ENCODE peak calls at places on chromosomes 1 and 21, in four cellular contexts. U is right cardiac atrium, A is H9, P is uterus. B is an unnamed sample.

GRCh38 chr1:231016234-231016633 is 23.8 kb downstream of the FAM89A start:
- DNase-seq in U (no peak), A (no peak), P (no peak), B (no peak)

GRCh38 chr1:171833091-171833822 is 8.0 kb upstream of the DNM3 start:
- DNase-seq in U (no peak), A (no peak), P (no peak), B (no peak)

GRCh38 chr1:205091043-205091740 is 6.9 kb upstream of the TMEM81 start:
- DNase-seq in U (no peak), A (no peak), P (no peak), B (no peak)

GRCh38 chr1:29500041-29500440 is 263.7 kb downstream of the PTPRU start:
- DNase-seq in U (no peak), A (peak; percentile 24), P (no peak), B (no peak)

GRCh38 chr1:98323906-98324358 is 337.6 kb upstream of the SNX7 start:
- DNase-seq in U (peak; percentile 73), A (peak; percentile 51), P (no peak), B (no peak)

GRCh38 chr1:155864393-155864792 is 5.0 kb downstream of the SYT11 start:
- DNase-seq in U (no peak), A (no peak), P (no peak), B (no peak)

GRCh38 chr1:34889705-34890104 is 30.2 kb upstream of the SMIM12 start:
- DNase-seq in U (no peak), A (no peak), P (no peak), B (no peak)

GRCh38 chr1:217425528-217425927 is 205.4 kb downstream of the GPATCH2 start:
- DNase-seq in U (no peak), A (no peak), P (no peak), B (no peak)

GRCh38 chr1:78061825-78062523 is 16.2 kb downstream of the GIPC2 start:
- DNase-seq in U (no peak), A (no peak), P (no peak), B (no peak)

GRCh38 chr1:69737527-69738176 is 169.9 kb downstream of the LRRC7 start:
- DNase-seq in U (no peak), A (peak; percentile 43), P (no peak), B (peak; percentile 16)

GRCh38 chr1:29082519-29082918 is 41.2 kb downstream of the TMEM200B start:
- DNase-seq in U (no peak), A (no peak), P (no peak), B (no peak)

GRCh38 chr1:24605534-24606295 is 37.4 kb upstream of the SRRM1 start:
- DNase-seq in U (no peak), A (no peak), P (no peak), B (no peak)

GRCh38 chr1:10934150-10934818 is 78.2 kb upstream of the TARDBP start:
- DNase-seq in U (no peak), A (no peak), P (no peak), B (no peak)

GRCh38 chr1:165543651-165544452 is at the start of gene LRRC52:
- DNase-seq in U (peak; percentile 88), A (peak; percentile 76), P (no peak), B (peak; percentile 28)

GRCh38 chr1:172781513-172782140 is 122.7 kb downstream of the FASLG start:
- DNase-seq in U (no peak), A (no peak), P (no peak), B (no peak)

GRCh38 chr1:51736702-51737101 is 119.8 kb downstream of the OSBPL9 start:
- DNase-seq in U (no peak), A (no peak), P (no peak), B (no peak)

GRCh38 chr1:111441573-111442192 is 7.4 kb downstream of the WDR77 start:
- DNase-seq in U (peak; percentile 51), A (peak; percentile 76), P (no peak), B (peak; percentile 61)

GRCh38 chr1:84271452-84272273 is 29.8 kb upstream of the SAMD13 start:
- DNase-seq in U (no peak), A (no peak), P (no peak), B (no peak)

GRCh38 chr1:236018885-236019453 is 45.9 kb downstream of the NID1 start:
- DNase-seq in U (peak; percentile 94), A (no peak), P (peak; percentile 90), B (no peak)

GRCh38 chr1:236016083-236016482 is 48.8 kb downstream of the NID1 start:
- DNase-seq in U (peak; percentile 93), A (no peak), P (peak; percentile 85), B (no peak)

GRCh38 chr1:236013330-236013729 is 51.6 kb downstream of the NID1 start:
- DNase-seq in U (no peak), A (no peak), P (no peak), B (no peak)

GRCh38 chr1:236015539-236015938 is 49.4 kb downstream of the NID1 start:
- DNase-seq in U (no peak), A (no peak), P (no peak), B (no peak)

GRCh38 chr1:236016782-236017400 is 48.0 kb downstream of the NID1 start:
- DNase-seq in U (no peak), A (no peak), P (no peak), B (no peak)
- H3K4me1 ChIP-seq in U (peaks cover 14% of the 10 kb centered on the region), A (no peaks in the 10 kb centered on the region), P (no peaks in the 10 kb centered on the region), B (no peaks in the 10 kb centered on the region)

DNA sequence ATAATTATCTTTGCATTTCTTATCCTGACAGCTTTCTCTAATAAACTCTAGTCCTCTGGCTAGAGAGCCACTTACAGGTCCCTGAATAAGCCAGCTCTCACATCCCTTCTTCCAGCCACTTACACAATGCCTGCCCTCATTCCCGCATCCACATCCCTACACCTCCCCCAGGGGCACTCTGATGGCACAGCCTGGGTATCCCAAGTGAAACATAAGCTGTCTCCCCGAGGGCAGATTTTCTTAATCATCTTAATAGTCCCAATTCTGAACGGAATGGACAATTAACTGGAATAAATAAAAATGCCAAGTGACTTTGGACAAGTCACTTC is 4.9 kb downstream of the RHOC start:
- DNase-seq in U (no peak), A (no peak), P (no peak), B (no peak)
- H3K4me1 ChIP-seq in U (peaks cover 29% of the 10 kb centered on the region), A (peaks cover 12% of the 10 kb centered on the region), P (peaks cover 41% of the 10 kb centered on the region), B (peaks cover 52% of the 10 kb centered on the region)

GRCh38 chr1:37127254-37127748 is 93.0 kb upstream of the GRIK3 start:
- DNase-seq in U (no peak), A (no peak), P (no peak), B (no peak)

GRCh38 chr1:37128091-37128490 is 93.8 kb upstream of the GRIK3 start:
- DNase-seq in U (no peak), A (peak; percentile 46), P (no peak), B (no peak)

GRCh38 chr1:37124501-37124900 is 90.2 kb upstream of the GRIK3 start:
- DNase-seq in U (no peak), A (no peak), P (no peak), B (peak; percentile 67)

GRCh38 chr1:37123266-37123665 is 89.0 kb upstream of the GRIK3 start:
- DNase-seq in U (no peak), A (no peak), P (no peak), B (peak; percentile 61)

DNA sequence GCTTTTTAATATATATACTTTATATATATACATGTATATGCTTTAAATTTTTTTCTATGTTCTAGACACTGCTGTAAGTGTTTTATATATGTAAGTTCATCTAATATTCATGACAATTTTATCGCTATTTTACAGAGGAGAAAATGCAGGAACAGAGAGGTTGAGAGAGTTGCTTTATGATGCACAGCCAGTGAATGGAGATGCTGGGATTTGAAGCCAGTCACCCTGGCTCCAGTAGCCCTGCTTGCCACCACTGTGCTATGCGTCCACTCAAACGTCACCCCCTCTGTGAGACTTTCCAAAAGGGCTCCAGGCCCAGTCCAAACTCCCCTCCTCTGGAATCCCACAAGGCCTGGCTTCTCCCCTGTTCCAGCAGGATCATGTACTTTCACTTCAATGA is 91.0 kb upstream of the GRIK3 start:
- DNase-seq in U (no peak), A (no peak), P (no peak), B (no peak)
- H3K4me1 ChIP-seq in U (peaks cover 5% of the 10 kb centered on the region), A (no peaks in the 10 kb centered on the region), P (no peaks in the 10 kb centered on the region), B (peaks cover 16% of the 10 kb centered on the region)

DNA sequence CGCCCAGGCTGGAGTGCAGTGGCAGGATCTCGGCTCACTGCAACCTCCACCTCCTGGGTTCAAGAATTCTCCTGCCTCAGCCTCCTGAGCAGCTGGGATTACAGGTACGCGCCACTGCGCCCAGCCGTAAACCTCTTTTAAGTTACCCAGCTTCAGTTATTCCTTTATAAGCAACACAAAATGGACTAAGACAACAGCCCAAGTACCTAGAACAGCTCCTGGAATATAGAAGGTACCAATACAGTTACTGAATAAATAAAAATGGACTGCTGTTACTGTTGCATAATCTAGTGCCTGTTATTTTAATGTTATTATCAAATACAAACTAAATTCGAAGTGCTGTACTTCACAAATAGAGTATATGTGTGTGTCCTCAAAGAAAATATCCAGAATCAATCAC is 17.1 kb downstream of the RNF115 start:
- DNase-seq in U (no peak), A (no peak), P (no peak), B (no peak)
- H3K4me1 ChIP-seq in U (no peaks in the 10 kb centered on the region), A (no peaks in the 10 kb centered on the region), P (peaks cover 4% of the 10 kb centered on the region), B (no peaks in the 10 kb centered on the region)

DNA sequence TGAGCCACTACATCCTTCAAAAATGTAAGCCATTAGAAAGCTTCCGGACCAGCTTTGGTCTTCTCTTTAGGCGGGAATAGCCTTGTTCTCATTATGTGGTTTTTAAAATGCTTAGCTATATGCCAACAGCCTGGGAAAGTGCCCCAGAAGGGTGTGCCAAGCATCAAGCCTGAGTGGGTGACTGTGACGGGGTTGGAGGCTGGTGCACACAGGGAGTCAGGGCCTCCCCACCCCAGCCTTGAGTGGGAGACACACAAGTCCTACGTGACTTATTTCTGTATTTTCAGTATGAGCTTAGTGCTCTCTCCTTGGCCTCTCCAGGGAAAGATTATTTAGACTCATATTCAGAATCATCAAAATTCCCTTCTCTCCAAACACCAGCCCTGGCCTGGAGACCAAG is 9.8 kb downstream of the UBASH3A start:
- DNase-seq in U (no peak), A (no peak), P (no peak), B (no peak)
- H3K4me1 ChIP-seq in U (no peaks in the 10 kb centered on the region), A (no peaks in the 10 kb centered on the region), P (no peaks in the 10 kb centered on the region), B (no peaks in the 10 kb centered on the region)

DNA sequence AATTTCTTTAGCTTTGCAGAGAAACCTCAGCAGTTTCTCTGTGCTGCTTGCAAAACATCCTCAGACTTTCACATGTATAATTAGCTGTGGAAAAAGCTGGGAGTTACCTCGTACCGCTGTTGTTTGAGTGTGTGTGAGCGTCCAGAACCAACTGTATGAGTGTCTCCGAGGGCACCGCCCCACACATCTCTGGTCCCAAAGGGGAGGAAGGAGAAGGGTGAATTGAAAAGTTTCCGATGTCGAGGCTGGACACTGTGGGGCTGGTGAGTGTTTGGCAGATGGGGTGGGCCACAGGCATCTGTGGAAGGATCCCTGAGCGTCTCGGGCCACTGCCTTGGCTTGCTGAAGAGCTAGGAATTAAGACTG is 1.2 kb downstream of the ATP2B4 start:
- DNase-seq in U (no peak), A (no peak), P (no peak), B (no peak)
- H3K4me1 ChIP-seq in U (peaks cover 19% of the 10 kb centered on the region), A (peaks cover 10% of the 10 kb centered on the region), P (peaks cover 10% of the 10 kb centered on the region), B (peaks cover 17% of the 10 kb centered on the region)

GRCh38 chr21:39006653-39007417 is 176.4 kb downstream of the PSMG1 start:
- DNase-seq in U (peak; percentile 95), A (no peak), P (peak; percentile 46), B (no peak)
- H3K4me1 ChIP-seq in U (peaks cover 9% of the 10 kb centered on the region), A (no peaks in the 10 kb centered on the region), P (peaks cover 19% of the 10 kb centered on the region), B (peaks cover 4% of the 10 kb centered on the region)